ENCODE peak calls at places on chromosomes 13 and 19, in five cellular contexts. K, G, R, Q and J are unnamed samples.
A peak's percentile ranks its signal among the peaks of the same experiment; 100 is the strongest.

GRCh38 chr13:111876506-111876905 is 190.4 kb upstream of the SOX1 start:
- DNase-seq in K (no peak), G (no peak), R (no peak), Q (no peak), J (no peak)

GRCh38 chr13:25725104-25725503 is 326.7 kb downstream of the SHISA2 start:
- DNase-seq in K (no peak), G (no peak), R (no peak), Q (no peak), J (no peak)

GRCh38 chr19:54172764-54173699 is at the start of gene TMC4:
- DNase-seq in K (peak; percentile 79), G (no peak), R (no peak), Q (peak; percentile 95), J (peak; percentile 70)

GRCh38 chr19:7426986-7427385 is 61.8 kb downstream of the PEX11G start:
- DNase-seq in K (no peak), G (no peak), R (no peak), Q (no peak), J (no peak)

GRCh38 chr13:85373322-85373721 is 425.9 kb downstream of the SLITRK6 start:
- DNase-seq in K (no peak), G (no peak), R (no peak), Q (no peak), J (peak; percentile 88)

GRCh38 chr13:25214371-25215252 is 42.5 kb upstream of the AMER2 start:
- DNase-seq in K (no peak), G (no peak), R (peak; percentile 32), Q (no peak), J (no peak)

GRCh38 chr13:110017379-110017778 is 231.0 kb upstream of the IRS2 start:
- DNase-seq in K (no peak), G (no peak), R (peak; percentile 95), Q (no peak), J (no peak)

GRCh38 chr19:34096020-34096915 is 76.0 kb upstream of the LSM14A start:
- DNase-seq in K (peak; percentile 36), G (no peak), R (peak; percentile 14), Q (peak; percentile 74), J (peak; percentile 33)

GRCh38 chr19:39212377-39212742 is 8.3 kb upstream of the SYCN start:
- DNase-seq in K (peak; percentile 5), G (no peak), R (no peak), Q (peak; percentile 62), J (no peak)

GRCh38 chr19:56112313-56112709 is 8.8 kb downstream of the ZNF787 start:
- DNase-seq in K (peak; percentile 12), G (no peak), R (no peak), Q (peak; percentile 58), J (no peak)

GRCh38 chr13:113929628-113930615 is 44.0 kb downstream of the C13orf46 start:
- DNase-seq in K (no peak), G (peak; percentile 79), R (no peak), Q (no peak), J (no peak)

GRCh38 chr19:20307127-20307526 is 140.1 kb downstream of the ZNF486 start:
- DNase-seq in K (no peak), G (no peak), R (no peak), Q (no peak), J (no peak)

GRCh38 chr19:48292798-48293197 is 22.9 kb downstream of the ZNF114 start:
- DNase-seq in K (no peak), G (no peak), R (no peak), Q (no peak), J (no peak)

GRCh38 chr13:20940083-20940482 is 37.5 kb upstream of the XPO4 start:
- DNase-seq in K (no peak), G (no peak), R (no peak), Q (no peak), J (no peak)

GRCh38 chr13:64723735-64724134 is 2506.4 kb downstream of the PCDH9 start:
- DNase-seq in K (no peak), G (no peak), R (peak; percentile 63), Q (peak; percentile 65), J (no peak)

GRCh38 chr13:100493418-100493817 is 95.2 kb downstream of the GGACT start:
- DNase-seq in K (no peak), G (no peak), R (no peak), Q (no peak), J (no peak)

GRCh38 chr19:16203256-16204004 is 5.7 kb downstream of the AP1M1 start:
- DNase-seq in K (no peak), G (peak; percentile 61), R (no peak), Q (peak; percentile 82), J (no peak)

GRCh38 chr13:107466326-107466725 is 749.0 kb downstream of the LIG4 start:
- DNase-seq in K (no peak), G (no peak), R (no peak), Q (peak; percentile 14), J (no peak)

GRCh38 chr13:35851238-35851814 is 279.9 kb downstream of the DCLK1 start:
- DNase-seq in K (no peak), G (no peak), R (no peak), Q (no peak), J (no peak)

GRCh38 chr19:2587001-2587719 is 111.2 kb downstream of the GADD45B start:
- DNase-seq in K (no peak), G (peak; percentile 76), R (no peak), Q (no peak), J (no peak)

GRCh38 chr19:41997851-41998229 is 3.8 kb upstream of the ATP1A3 start:
- DNase-seq in K (no peak), G (no peak), R (no peak), Q (peak; percentile 91), J (no peak)

GRCh38 chr19:10431254-10431942 is 11.1 kb downstream of the PDE4A start:
- DNase-seq in K (no peak), G (peak; percentile 75), R (no peak), Q (no peak), J (no peak)

GRCh38 chr13:49042476-49042875 is 66.8 kb downstream of the FNDC3A start:
- DNase-seq in K (no peak), G (no peak), R (no peak), Q (no peak), J (no peak)

GRCh38 chr19:2337329-2337707 is 8.8 kb downstream of the SPPL2B start:
- DNase-seq in K (no peak), G (no peak), R (no peak), Q (peak; percentile 21), J (no peak)

GRCh38 chr19:44254496-44254895 is 5.2 kb upstream of the ZNF233 start:
- DNase-seq in K (no peak), G (no peak), R (no peak), Q (no peak), J (peak; percentile 31)

GRCh38 chr13:44826586-44827350 is 162.5 kb downstream of the NUFIP1 start:
- DNase-seq in K (no peak), G (no peak), R (no peak), Q (no peak), J (no peak)

GRCh38 chr19:38721977-38722773 is 22.1 kb downstream of the CAPN12 start:
- DNase-seq in K (no peak), G (no peak), R (no peak), Q (no peak), J (no peak)

GRCh38 chr13:66635526-66635925 is 594.6 kb downstream of the PCDH9 start:
- DNase-seq in K (no peak), G (no peak), R (peak; percentile 35), Q (no peak), J (no peak)

GRCh38 chr19:48544856-48545750 is 6.9 kb upstream of the SULT2B1 start:
- DNase-seq in K (no peak), G (no peak), R (no peak), Q (no peak), J (no peak)

GRCh38 chr13:79582896-79583295 is 101.9 kb downstream of the NDFIP2 start:
- DNase-seq in K (no peak), G (no peak), R (no peak), Q (no peak), J (no peak)

GRCh38 chr13:64471916-64472315 is 2758.2 kb downstream of the PCDH9 start:
- DNase-seq in K (no peak), G (no peak), R (peak; percentile 7), Q (peak; percentile 78), J (no peak)

GRCh38 chr19:18878858-18879578 is 16.9 kb downstream of the CERS1 start:
- DNase-seq in K (peak; percentile 8), G (no peak), R (no peak), Q (no peak), J (no peak)

GRCh38 chr19:898663-899062 is 5.4 kb downstream of the RNU6-9 start:
- DNase-seq in K (no peak), G (no peak), R (no peak), Q (peak; percentile 90), J (no peak)

GRCh38 chr13:94481966-94482365 is 2.5 kb upstream of the DCT start:
- DNase-seq in K (no peak), G (no peak), R (no peak), Q (no peak), J (no peak)

GRCh38 chr19:12325690-12326089 is 7.7 kb downstream of the ZNF563 start:
- DNase-seq in K (no peak), G (no peak), R (no peak), Q (no peak), J (peak; percentile 23)